ENCODE peak calls at places on chromosomes 2 and 18, in six cellular contexts. D is heart left ventricle, I is HCT116, Q is Peyer's patch, V is uterus, Y is A549. C is an unnamed sample.

GRCh38 chr2:133509777-133510176 is 58.5 kb downstream of the NCKAP5 start:
- DNase-seq in D (no peak), I (no peak), Y (no peak), V (no peak), Q (no peak), C (no peak)

GRCh38 chr2:70930371-70931329 is 5.0 kb upstream of the ATP6V1B1 start:
- DNase-seq in D (no peak), Q (no peak), V (no peak), I (no peak), Y (no peak), C (no peak)

GRCh38 chr2:237403024-237403882 is 10.7 kb downstream of the COL6A3 start:
- DNase-seq in Q (no peak), I (no peak), Y (no peak), D (no peak), V (no peak), C (no peak)

GRCh38 chr2:118249531-118249930 is 161.3 kb downstream of the INSIG2 start:
- DNase-seq in Q (no peak), Y (no peak), D (no peak), V (no peak), I (no peak), C (no peak)

GRCh38 chr2:50611261-50612020 is 420.5 kb downstream of the NRXN1 start:
- DNase-seq in Q (no peak), Y (no peak), V (no peak), D (no peak), I (no peak), C (no peak)

GRCh38 chr2:118554616-118555015 is 292.8 kb downstream of the EN1 start:
- DNase-seq in Q (no peak), V (no peak), D (no peak), Y (no peak), I (no peak), C (no peak)

GRCh38 chr2:58834404-58834803 is 593.3 kb upstream of the FANCL start:
- DNase-seq in Q (no peak), D (no peak), V (no peak), I (no peak), Y (no peak), C (peak; percentile 2)

GRCh38 chr2:108189316-108189715 is 50.5 kb upstream of the SULT1C3 start:
- DNase-seq in V (no peak), D (no peak), I (no peak), Q (no peak), Y (no peak), C (no peak)

GRCh38 chr2:201517094-201517493 is 65.6 kb downstream of the STRADB start:
- DNase-seq in D (no peak), Y (no peak), Q (no peak), V (no peak), I (no peak), C (no peak)

GRCh38 chr2:10059552-10060335 is 16.4 kb downstream of the KLF11 start:
- DNase-seq in I (no peak), Y (no peak), V (no peak), D (no peak), Q (no peak), C (no peak)

GRCh38 chr2:217273158-217273557 is 413.3 kb upstream of the TNP1 start:
- DNase-seq in Y (no peak), Q (no peak), V (no peak), I (no peak), D (no peak), C (no peak)

GRCh38 chr18:79637921-79638855 is 41.4 kb upstream of the CTDP1 start:
- DNase-seq in Y (no peak), V (no peak), Q (no peak), I (no peak), D (no peak), C (no peak)

GRCh38 chr2:175834472-175834871 is 167.6 kb downstream of the LNPK start:
- DNase-seq in Q (no peak), I (no peak), D (no peak), Y (no peak), V (no peak), C (no peak)

GRCh38 chr2:239122711-239123110 is 274.8 kb downstream of the TWIST2 start:
- DNase-seq in D (no peak), Q (no peak), Y (no peak), I (no peak), V (no peak), C (no peak)

GRCh38 chr2:10400568-10400977 is 47.6 kb downstream of the ODC1 start:
- DNase-seq in V (no peak), I (no peak), D (peak; percentile 50), Y (no peak), Q (no peak), C (no peak)

GRCh38 chr18:59155140-59155539 is 15.5 kb downstream of the SEC11C start:
- DNase-seq in I (no peak), D (no peak), Y (no peak), Q (no peak), V (no peak), C (no peak)

GRCh38 chr18:36155960-36156757 is 26.5 kb downstream of the ELP2 start:
- DNase-seq in D (no peak), I (no peak), Y (no peak), Q (no peak), V (no peak), C (no peak)

GRCh38 chr2:239193426-239193825 is 207.4 kb downstream of the HDAC4 start:
- DNase-seq in Q (peak; percentile 38), D (peak; percentile 7), V (peak; percentile 21), Y (no peak), I (no peak), C (no peak)

GRCh38 chr2:64996914-64997313 is 7.7 kb downstream of the SLC1A4 start:
- DNase-seq in V (no peak), Y (no peak), D (no peak), Q (no peak), I (no peak), C (no peak)

GRCh38 chr2:191357682-191358081 is 112.5 kb downstream of the MYO1B start:
- DNase-seq in Y (no peak), D (no peak), Q (no peak), V (no peak), I (no peak), C (no peak)

GRCh38 chr2:174259981-174260380 is 11.6 kb upstream of the OLA1 start:
- DNase-seq in I (no peak), V (no peak), D (no peak), Q (no peak), Y (no peak), C (no peak)

GRCh38 chr2:99153921-99154604 is 679 bp downstream of the TSGA10 start:
- DNase-seq in V (no peak), I (no peak), Y (no peak), D (no peak), Q (no peak), C (peak; percentile 54)

GRCh38 chr2:240972636-240973521 is 25.5 kb upstream of the SNED1 start:
- DNase-seq in Q (no peak), I (no peak), Y (no peak), D (no peak), V (no peak), C (no peak)

GRCh38 chr2:8935984-8936383 is 67.5 kb downstream of the MBOAT2 start:
- DNase-seq in I (no peak), D (no peak), V (no peak), Y (no peak), Q (no peak), C (no peak)

GRCh38 chr2:46655551-46656436 is 176.4 kb downstream of the TMEM247 start:
- DNase-seq in V (peak; percentile 51), Q (no peak), I (no peak), D (no peak), Y (no peak), C (no peak)

GRCh38 chr2:55010149-55010591 is 40.1 kb downstream of the RTN4 start:
- DNase-seq in V (no peak), Y (peak; percentile 26), Q (peak; percentile 59), I (no peak), D (peak; percentile 32), C (peak; percentile 55)

GRCh38 chr2:145325485-145325884 is 805.6 kb upstream of the ZEB2 start:
- DNase-seq in I (no peak), Q (no peak), D (no peak), Y (no peak), V (no peak), C (no peak)

GRCh38 chr2:60674524-60675165 is 81.4 kb upstream of the PAPOLG start:
- DNase-seq in D (peak; percentile 75), V (peak; percentile 68), Y (peak; percentile 85), I (peak; percentile 65), Q (peak; percentile 89), C (peak; percentile 82)

GRCh38 chr2:172774302-172774701 is 38.7 kb downstream of the RAPGEF4 start:
- DNase-seq in I (no peak), V (no peak), D (no peak), Y (no peak), Q (no peak), C (no peak)

GRCh38 chr2:159855153-159856140 is 57.4 kb upstream of the CD302 start:
- DNase-seq in I (no peak), D (no peak), Y (no peak), V (no peak), Q (no peak), C (no peak)

GRCh38 chr2:238415036-238415764 is 11.5 kb upstream of the ASB1 start:
- DNase-seq in V (no peak), I (no peak), Y (no peak), D (no peak), Q (no peak), C (no peak)

GRCh38 chr2:20211860-20212458 is 13.0 kb downstream of the SDC1 start:
- DNase-seq in D (no peak), Y (no peak), Q (no peak), I (no peak), V (no peak), C (no peak)

GRCh38 chr2:20211420-20211819 is 13.5 kb downstream of the SDC1 start:
- DNase-seq in V (no peak), I (no peak), D (no peak), Q (no peak), Y (no peak), C (no peak)

GRCh38 chr2:20213651-20214565 is 11.0 kb downstream of the SDC1 start:
- DNase-seq in V (no peak), Q (peak; percentile 48), Y (no peak), I (no peak), D (no peak), C (no peak)

GRCh38 chr2:20212871-20213503 is 11.9 kb downstream of the SDC1 start:
- DNase-seq in Y (no peak), V (no peak), Q (peak; percentile 66), I (no peak), D (no peak), C (no peak)

GRCh38 chr2:20212459-20212870 is 12.5 kb downstream of the SDC1 start:
- DNase-seq in V (no peak), Y (no peak), D (no peak), Q (no peak), I (no peak), C (no peak)
- TF ChIP-seq POLR2A in V (no peak), Y (no peak), D (no peak), Q (no peak), I (no peak), C (no peak)

GRCh38 chr2:36355157-36355889 is at the start of gene CRIM1:
- DNase-seq in D (peak; percentile 94), I (peak; percentile 68), Y (peak; percentile 70), V (peak; percentile 88), Q (peak; percentile 93), C (peak; percentile 83)
- TF ChIP-seq POLR2A in D (peak; percentile 97), I (peak; percentile 81), Y (peak; percentile 95), V (peak; percentile 96), Q (peak; percentile 81), C (no peak)

GRCh38 chr2:56015631-56016251 is 92.2 kb upstream of the EFEMP1 start:
- DNase-seq in V (no peak), I (no peak), Y (no peak), D (no peak), Q (no peak), C (no peak)
- TF ChIP-seq POLR2A in V (no peak), I (no peak), Y (no peak), D (no peak), Q (no peak), C (no peak)

GRCh38 chr2:169573160-169573973 is at the start of gene FASTKD1:
- DNase-seq in V (peak; percentile 81), D (peak; percentile 92), I (peak; percentile 82), Q (peak; percentile 94), Y (peak; percentile 73), C (peak; percentile 95)
- TF ChIP-seq POLR2A in V (no peak), D (peak; percentile 57), I (peak; percentile 75), Q (peak; percentile 40), Y (peak; percentile 61), C (peak; percentile 80)